ENCODE peak calls at places on chromosomes 6 and 20, in ten cellular contexts. One of them, this sample, is unnamed.

GRCh38 chr6:152952045-152952444 is 30.8 kb downstream of the FBXO5 start:
- DNase-seq in BJ: no peak
- DNase-seq in ovary: no peak
- DNase-seq in cardiac muscle cell: no peak
- DNase-seq in right lobe of liver: no peak
- DNase-seq in thyroid gland: no peak
- DNase-seq in lung: no peak
- DNase-seq in heart right ventricle: no peak
- DNase-seq in psoas muscle: no peak
- DNase-seq in fibroblast of the aortic adventitia: peak
- DNase-seq in this sample: no peak

GRCh38 chr6:165716886-165717285 is 53.8 kb upstream of the PDE10A start:
- DNase-seq in thyroid gland: no peak
- DNase-seq in ovary: no peak
- DNase-seq in right lobe of liver: no peak
- DNase-seq in lung: no peak
- DNase-seq in psoas muscle: no peak
- DNase-seq in heart right ventricle: no peak
- DNase-seq in BJ: no peak
- DNase-seq in fibroblast of the aortic adventitia: no peak
- DNase-seq in cardiac muscle cell: no peak
- DNase-seq in this sample: no peak

GRCh38 chr20:52812231-52812847 is 159.8 kb upstream of the TSHZ2 start:
- DNase-seq in thyroid gland: no peak
- DNase-seq in psoas muscle: no peak
- DNase-seq in BJ: no peak
- DNase-seq in fibroblast of the aortic adventitia: no peak
- DNase-seq in ovary: no peak
- DNase-seq in right lobe of liver: no peak
- DNase-seq in lung: no peak
- DNase-seq in cardiac muscle cell: no peak
- DNase-seq in heart right ventricle: no peak
- DNase-seq in this sample: no peak

GRCh38 chr6:129755787-129756186 is 45.8 kb upstream of the ARHGAP18 start:
- DNase-seq in thyroid gland: no peak
- DNase-seq in cardiac muscle cell: no peak
- DNase-seq in BJ: no peak
- DNase-seq in ovary: no peak
- DNase-seq in heart right ventricle: no peak
- DNase-seq in fibroblast of the aortic adventitia: no peak
- DNase-seq in lung: no peak
- DNase-seq in psoas muscle: no peak
- DNase-seq in right lobe of liver: no peak
- DNase-seq in this sample: no peak

GRCh38 chr6:108944707-108945685 is 96.8 kb downstream of the ARMC2 start:
- DNase-seq in right lobe of liver: no peak
- DNase-seq in psoas muscle: peak
- DNase-seq in lung: no peak
- DNase-seq in thyroid gland: no peak
- DNase-seq in fibroblast of the aortic adventitia: peak
- DNase-seq in cardiac muscle cell: no peak
- DNase-seq in ovary: peak
- DNase-seq in heart right ventricle: peak
- DNase-seq in BJ: peak
- DNase-seq in this sample: no peak

GRCh38 chr6:160388922-160389321 is 40.7 kb downstream of the SLC22A3 start:
- DNase-seq in ovary: no peak
- DNase-seq in BJ: no peak
- DNase-seq in psoas muscle: no peak
- DNase-seq in heart right ventricle: no peak
- DNase-seq in cardiac muscle cell: no peak
- DNase-seq in fibroblast of the aortic adventitia: peak
- DNase-seq in lung: no peak
- DNase-seq in right lobe of liver: no peak
- DNase-seq in thyroid gland: no peak
- DNase-seq in this sample: no peak

GRCh38 chr20:61249626-61250025 is 2.4 kb upstream of the CDH4 start:
- DNase-seq in psoas muscle: no peak
- DNase-seq in BJ: no peak
- DNase-seq in right lobe of liver: no peak
- DNase-seq in fibroblast of the aortic adventitia: no peak
- DNase-seq in cardiac muscle cell: no peak
- DNase-seq in ovary: no peak
- DNase-seq in thyroid gland: no peak
- DNase-seq in lung: no peak
- DNase-seq in heart right ventricle: no peak
- DNase-seq in this sample: no peak

GRCh38 chr6:30152019-30152673 is 8.9 kb downstream of the TRIM10 start:
- DNase-seq in thyroid gland: peak
- DNase-seq in cardiac muscle cell: no peak
- DNase-seq in ovary: no peak
- DNase-seq in lung: no peak
- DNase-seq in right lobe of liver: no peak
- DNase-seq in BJ: no peak
- DNase-seq in fibroblast of the aortic adventitia: no peak
- DNase-seq in heart right ventricle: no peak
- DNase-seq in psoas muscle: no peak
- DNase-seq in this sample: no peak

GRCh38 chr6:34992353-34992752 is 103.3 kb downstream of the ANKS1A start:
- DNase-seq in BJ: no peak
- DNase-seq in psoas muscle: no peak
- DNase-seq in ovary: no peak
- DNase-seq in thyroid gland: no peak
- DNase-seq in lung: no peak
- DNase-seq in cardiac muscle cell: no peak
- DNase-seq in fibroblast of the aortic adventitia: no peak
- DNase-seq in right lobe of liver: no peak
- DNase-seq in heart right ventricle: no peak
- DNase-seq in this sample: no peak

GRCh38 chr6:27138837-27139752 is 108.4 kb upstream of the PRSS16 start:
- DNase-seq in BJ: no peak
- DNase-seq in thyroid gland: no peak
- DNase-seq in lung: no peak
- DNase-seq in right lobe of liver: no peak
- DNase-seq in cardiac muscle cell: peak
- DNase-seq in ovary: no peak
- DNase-seq in psoas muscle: peak
- DNase-seq in fibroblast of the aortic adventitia: peak
- DNase-seq in heart right ventricle: peak
- DNase-seq in this sample: peak

GRCh38 chr6:56491606-56492328 is 150.9 kb downstream of the DST start:
- DNase-seq in right lobe of liver: no peak
- DNase-seq in cardiac muscle cell: no peak
- DNase-seq in lung: no peak
- DNase-seq in fibroblast of the aortic adventitia: peak
- DNase-seq in heart right ventricle: peak
- DNase-seq in psoas muscle: no peak
- DNase-seq in ovary: no peak
- DNase-seq in thyroid gland: no peak
- DNase-seq in BJ: no peak
- DNase-seq in this sample: no peak

DNA sequence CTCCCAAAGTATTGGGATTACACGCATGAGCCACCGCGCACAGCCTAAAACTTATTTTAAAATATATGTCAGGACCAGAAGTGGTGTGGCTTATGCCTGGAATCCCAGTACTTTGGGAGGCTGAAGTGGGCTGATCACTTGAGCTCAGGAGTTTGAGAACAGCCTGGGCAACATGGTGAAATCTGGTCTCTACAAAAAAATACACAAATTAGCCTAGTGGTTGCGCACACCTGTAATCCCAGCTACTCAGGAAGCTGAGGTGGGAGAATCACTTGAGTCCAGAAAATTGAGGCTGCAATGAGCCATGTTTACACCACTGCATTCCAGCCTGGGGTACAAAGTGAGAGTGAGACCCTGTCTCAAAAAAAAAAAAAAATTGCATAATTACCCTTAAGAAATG is 13.7 kb downstream of the PXT1 start:
- DNase-seq in BJ: no peak
- DNase-seq in ovary: no peak
- DNase-seq in thyroid gland: no peak
- DNase-seq in cardiac muscle cell: no peak
- DNase-seq in lung: no peak
- DNase-seq in heart right ventricle: no peak
- DNase-seq in fibroblast of the aortic adventitia: no peak
- DNase-seq in right lobe of liver: no peak
- DNase-seq in psoas muscle: no peak
- DNase-seq in this sample: no peak
- TF ChIP-seq CTCF in BJ: no peak
- TF ChIP-seq CTCF in ovary: no peak
- TF ChIP-seq CTCF in thyroid gland: peak
- TF ChIP-seq CTCF in cardiac muscle cell: no peak
- TF ChIP-seq CTCF in lung: no peak
- TF ChIP-seq CTCF in heart right ventricle: no peak
- TF ChIP-seq CTCF in fibroblast of the aortic adventitia: peak
- TF ChIP-seq CTCF in right lobe of liver: peak
- TF ChIP-seq CTCF in psoas muscle: no peak
- TF ChIP-seq CTCF in this sample: no peak

GRCh38 chr6:105993769-105994521 is 92.2 kb upstream of the PRDM1 start:
- DNase-seq in thyroid gland: peak
- DNase-seq in right lobe of liver: peak
- DNase-seq in BJ: peak
- DNase-seq in ovary: peak
- DNase-seq in psoas muscle: peak
- DNase-seq in cardiac muscle cell: peak
- DNase-seq in lung: no peak
- DNase-seq in fibroblast of the aortic adventitia: peak
- DNase-seq in heart right ventricle: peak
- DNase-seq in this sample: peak
- H3K4me3 ChIP-seq in thyroid gland: peak
- H3K4me3 ChIP-seq in right lobe of liver: peak
- H3K4me3 ChIP-seq in BJ: peak
- H3K4me3 ChIP-seq in ovary: peak
- H3K4me3 ChIP-seq in psoas muscle: peak
- H3K4me3 ChIP-seq in cardiac muscle cell: peak
- H3K4me3 ChIP-seq in lung: peak
- H3K4me3 ChIP-seq in fibroblast of the aortic adventitia: peak
- H3K4me3 ChIP-seq in heart right ventricle: peak
- H3K4me3 ChIP-seq in this sample: peak

GRCh38 chr6:33788694-33789549 is at the start of gene LEMD2:
- DNase-seq in psoas muscle: peak
- DNase-seq in fibroblast of the aortic adventitia: peak
- DNase-seq in right lobe of liver: peak
- DNase-seq in heart right ventricle: peak
- DNase-seq in ovary: peak
- DNase-seq in thyroid gland: peak
- DNase-seq in BJ: peak
- DNase-seq in cardiac muscle cell: peak
- DNase-seq in lung: peak
- DNase-seq in this sample: peak
- TF ChIP-seq CTCF in psoas muscle: no peak
- TF ChIP-seq CTCF in fibroblast of the aortic adventitia: no peak
- TF ChIP-seq CTCF in right lobe of liver: no peak
- TF ChIP-seq CTCF in heart right ventricle: peak
- TF ChIP-seq CTCF in ovary: no peak
- TF ChIP-seq CTCF in thyroid gland: no peak
- TF ChIP-seq CTCF in BJ: no peak
- TF ChIP-seq CTCF in cardiac muscle cell: no peak
- TF ChIP-seq CTCF in lung: no peak
- TF ChIP-seq CTCF in this sample: no peak

GRCh38 chr6:13407709-13408695 is 79.4 kb downstream of the GFOD1 start:
- DNase-seq in fibroblast of the aortic adventitia: peak
- DNase-seq in lung: peak
- DNase-seq in psoas muscle: no peak
- DNase-seq in thyroid gland: no peak
- DNase-seq in right lobe of liver: peak
- DNase-seq in cardiac muscle cell: no peak
- DNase-seq in BJ: no peak
- DNase-seq in heart right ventricle: peak
- DNase-seq in ovary: no peak
- DNase-seq in this sample: no peak
- H3K4me3 ChIP-seq in fibroblast of the aortic adventitia: no peak
- H3K4me3 ChIP-seq in lung: no peak
- H3K4me3 ChIP-seq in psoas muscle: no peak
- H3K4me3 ChIP-seq in thyroid gland: no peak
- H3K4me3 ChIP-seq in right lobe of liver: no peak
- H3K4me3 ChIP-seq in cardiac muscle cell: no peak
- H3K4me3 ChIP-seq in BJ: no peak
- H3K4me3 ChIP-seq in heart right ventricle: no peak
- H3K4me3 ChIP-seq in ovary: no peak
- H3K4me3 ChIP-seq in this sample: no peak

GRCh38 chr20:38339993-38340392 is 6.3 kb upstream of the LBP start:
- DNase-seq in psoas muscle: no peak
- DNase-seq in thyroid gland: no peak
- DNase-seq in cardiac muscle cell: no peak
- DNase-seq in lung: no peak
- DNase-seq in BJ: no peak
- DNase-seq in right lobe of liver: no peak
- DNase-seq in fibroblast of the aortic adventitia: no peak
- DNase-seq in heart right ventricle: no peak
- DNase-seq in ovary: no peak
- DNase-seq in this sample: no peak

GRCh38 chr20:38342196-38342595 is 4.1 kb upstream of the LBP start:
- DNase-seq in thyroid gland: no peak
- DNase-seq in heart right ventricle: no peak
- DNase-seq in cardiac muscle cell: no peak
- DNase-seq in fibroblast of the aortic adventitia: no peak
- DNase-seq in right lobe of liver: no peak
- DNase-seq in BJ: no peak
- DNase-seq in psoas muscle: no peak
- DNase-seq in ovary: no peak
- DNase-seq in lung: no peak
- DNase-seq in this sample: no peak

GRCh38 chr20:38340693-38341092 is 5.6 kb upstream of the LBP start:
- DNase-seq in psoas muscle: no peak
- DNase-seq in fibroblast of the aortic adventitia: no peak
- DNase-seq in BJ: no peak
- DNase-seq in thyroid gland: no peak
- DNase-seq in right lobe of liver: no peak
- DNase-seq in lung: no peak
- DNase-seq in ovary: no peak
- DNase-seq in heart right ventricle: no peak
- DNase-seq in cardiac muscle cell: no peak
- DNase-seq in this sample: no peak

GRCh38 chr20:38337561-38338140 is 8.6 kb upstream of the LBP start:
- DNase-seq in psoas muscle: peak
- DNase-seq in thyroid gland: no peak
- DNase-seq in cardiac muscle cell: peak
- DNase-seq in right lobe of liver: peak
- DNase-seq in fibroblast of the aortic adventitia: no peak
- DNase-seq in lung: no peak
- DNase-seq in heart right ventricle: no peak
- DNase-seq in BJ: no peak
- DNase-seq in ovary: no peak
- DNase-seq in this sample: no peak

DNA sequence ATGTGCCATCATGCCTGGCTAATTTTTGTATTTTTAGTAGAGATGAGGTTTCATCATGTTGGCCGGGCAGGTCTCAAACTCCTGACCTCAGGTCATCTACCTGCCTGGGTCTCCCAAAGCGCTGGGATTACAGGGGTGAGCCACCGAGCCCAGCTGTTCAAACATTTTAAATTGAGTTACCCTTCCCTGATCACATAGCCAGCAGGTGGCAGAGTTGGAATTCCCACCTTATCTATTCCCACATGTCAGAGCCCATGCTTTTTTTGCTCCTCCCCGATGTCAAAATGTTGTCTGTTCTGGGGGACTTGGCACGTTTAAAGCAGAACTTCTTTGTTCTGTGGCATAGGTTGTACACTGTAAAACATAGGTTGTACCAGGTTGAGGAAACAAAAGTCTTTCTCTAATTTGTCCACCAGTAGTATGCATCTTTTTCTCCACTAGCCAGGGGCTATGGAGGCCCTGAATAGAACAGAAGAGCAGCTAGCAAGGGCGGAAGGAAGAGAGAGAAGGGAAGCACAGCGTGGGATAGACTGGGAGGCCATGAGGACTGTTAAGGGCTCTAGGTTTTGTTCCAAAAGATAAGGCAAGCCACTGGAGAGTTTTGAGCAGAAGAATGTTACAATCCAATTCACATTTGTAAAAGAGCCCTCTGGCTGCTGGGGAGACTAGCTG is 7.3 kb upstream of the LBP start:
- DNase-seq in heart right ventricle: no peak
- DNase-seq in ovary: no peak
- DNase-seq in thyroid gland: no peak
- DNase-seq in lung: no peak
- DNase-seq in psoas muscle: no peak
- DNase-seq in BJ: no peak
- DNase-seq in cardiac muscle cell: peak
- DNase-seq in fibroblast of the aortic adventitia: no peak
- DNase-seq in right lobe of liver: no peak
- DNase-seq in this sample: no peak
- TF ChIP-seq CTCF in heart right ventricle: peak
- TF ChIP-seq CTCF in ovary: no peak
- TF ChIP-seq CTCF in thyroid gland: no peak
- TF ChIP-seq CTCF in lung: no peak
- TF ChIP-seq CTCF in psoas muscle: peak
- TF ChIP-seq CTCF in BJ: peak
- TF ChIP-seq CTCF in cardiac muscle cell: peak
- TF ChIP-seq CTCF in fibroblast of the aortic adventitia: peak
- TF ChIP-seq CTCF in right lobe of liver: peak
- TF ChIP-seq CTCF in this sample: no peak